ENCODE peak calls at places on chromosomes 16 and 17, in seven cellular contexts. U is SK-N-SH, L is HCT116, C is GM12878, Y is K562, J is HepG2, P is H1. A is an unnamed sample.

GRCh38 chr16:27374794-27375499 is 27.0 kb upstream of the IL21R start:
- DNase-seq in J (peak; percentile 92), L (peak; percentile 94), P (peak; percentile 87), C (peak; percentile 90), U (peak; percentile 76), Y (peak; percentile 87), A (no peak)

GRCh38 chr17:57915532-57915931 is 39.7 kb downstream of the CUEDC1 start:
- DNase-seq in L (no peak), P (no peak), Y (no peak), J (no peak), C (no peak), U (no peak), A (no peak)

GRCh38 chr16:78237856-78238255 is 138.4 kb downstream of the WWOX start:
- DNase-seq in C (no peak), P (no peak), L (no peak), J (no peak), U (no peak), Y (no peak), A (no peak)

GRCh38 chr16:85527767-85528297 is 85.3 kb upstream of the GSE1 start:
- DNase-seq in Y (no peak), U (no peak), J (no peak), P (no peak), C (no peak), L (no peak), A (no peak)

GRCh38 chr17:49003557-49004511 is 6.6 kb downstream of the IGF2BP1 start:
- DNase-seq in C (no peak), J (no peak), P (no peak), Y (peak; percentile 53), L (no peak), U (no peak), A (no peak)

GRCh38 chr16:85789773-85790172 is 9.6 kb downstream of the EMC8 start:
- DNase-seq in J (no peak), P (no peak), L (no peak), Y (no peak), U (no peak), C (no peak), A (no peak)

GRCh38 chr17:44008205-44008909 is 3.9 kb downstream of the NAGS start:
- DNase-seq in L (no peak), P (no peak), Y (no peak), C (no peak), J (no peak), U (no peak), A (no peak)

GRCh38 chr17:43695968-43696865 is 34.5 kb upstream of the MEOX1 start:
- DNase-seq in J (no peak), Y (no peak), U (no peak), P (no peak), C (no peak), L (no peak), A (no peak)

GRCh38 chr17:66990047-66990446 is 25.5 kb downstream of the CACNG4 start:
- DNase-seq in U (no peak), J (no peak), P (no peak), L (no peak), C (no peak), Y (no peak), A (no peak)

GRCh38 chr16:20938426-20938825 is 37.9 kb downstream of the LYRM1 start:
- DNase-seq in U (no peak), J (no peak), P (no peak), L (no peak), Y (no peak), C (no peak), A (no peak)

GRCh38 chr16:20147091-20147490 is 73.4 kb upstream of the GPR139 start:
- DNase-seq in J (no peak), Y (no peak), C (no peak), L (no peak), P (no peak), U (peak; percentile 5), A (no peak)

GRCh38 chr17:39962642-39963220 is at the start of gene GSDMA:
- DNase-seq in L (no peak), U (no peak), J (no peak), P (no peak), Y (no peak), C (no peak), A (no peak)

DNA sequence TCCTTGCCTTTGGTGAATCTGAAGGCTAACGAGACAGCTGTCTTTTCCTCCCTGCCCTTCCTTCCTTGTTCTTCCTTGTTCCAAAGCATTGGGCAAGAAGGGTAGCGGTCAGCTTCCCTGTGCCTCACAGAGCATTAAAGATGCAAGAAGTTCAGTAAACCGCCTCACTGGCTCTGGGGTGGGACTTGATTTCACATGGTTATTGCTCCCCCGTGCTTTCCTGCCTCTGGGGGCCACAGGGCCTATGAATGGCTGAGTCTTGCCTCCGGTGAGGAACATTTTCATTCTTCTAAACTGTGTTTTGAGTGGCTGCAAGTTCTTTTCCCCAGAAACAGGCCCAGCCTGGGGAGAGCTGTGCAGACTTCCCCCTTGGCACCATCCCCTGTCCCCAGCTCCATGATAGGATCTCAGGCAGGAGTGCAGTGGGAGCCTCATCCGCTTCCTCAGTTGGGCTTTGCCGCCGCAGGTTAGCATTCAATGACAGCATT is 1.5 kb downstream of the YPEL2 start:
- DNase-seq in U (no peak), P (no peak), L (no peak), C (no peak), J (no peak), Y (no peak), A (no peak)
- TF ChIP-seq JUND in U (no peak), P (no peak), L (no peak), C (no peak), J (no peak), Y (no peak), A (no peak)

DNA sequence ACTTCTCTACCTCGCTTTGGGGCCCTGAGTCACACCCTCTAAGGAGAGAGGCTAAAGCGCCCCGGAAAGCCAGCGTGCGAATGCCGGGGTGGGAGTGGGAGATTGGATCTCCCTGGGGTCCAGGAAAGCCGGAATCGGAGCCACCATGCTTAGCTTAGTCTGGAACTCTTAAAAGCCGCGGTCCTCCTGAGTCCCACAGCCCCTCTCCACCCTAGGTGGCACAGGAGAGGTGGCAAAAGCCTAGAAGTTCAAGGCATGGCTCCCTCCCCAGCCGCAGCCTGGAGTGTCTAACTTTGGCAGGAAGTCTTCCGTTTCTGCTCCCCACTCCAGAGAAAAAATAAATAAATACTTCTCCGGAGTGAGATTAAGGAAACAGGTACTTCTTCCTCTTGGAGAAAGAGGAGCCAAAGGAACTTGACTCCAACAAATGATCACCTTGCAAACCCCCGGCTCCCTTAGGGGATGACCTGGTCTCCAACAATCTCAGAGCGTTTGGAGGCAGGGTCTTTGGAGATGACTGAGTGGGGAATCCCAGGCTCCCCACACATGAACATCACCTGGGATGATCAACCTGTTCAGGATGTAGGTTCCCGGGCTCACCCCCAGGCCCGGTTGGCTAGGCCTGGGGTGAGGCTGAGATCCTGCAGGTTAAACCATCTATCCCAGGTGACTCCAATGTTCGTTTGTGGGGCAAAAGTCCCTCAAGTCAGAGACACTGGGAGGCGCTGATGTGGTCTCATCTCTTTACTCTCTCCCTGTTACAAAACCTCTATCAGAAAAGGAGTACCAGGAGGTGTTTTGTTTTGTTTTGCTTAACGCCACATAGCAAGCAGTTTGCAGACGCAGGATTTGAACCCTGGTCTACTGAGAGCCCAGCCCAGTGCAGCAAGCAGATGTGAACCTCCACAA is 2.9 kb downstream of the CIITA start:
- DNase-seq in C (no peak), P (no peak), U (no peak), J (no peak), L (no peak), Y (no peak), A (no peak)
- TF ChIP-seq JUND in C (no peak), P (no peak), U (no peak), J (no peak), L (no peak), Y (no peak), A (no peak)

GRCh38 chr17:13228225-13228624 is 210.4 kb upstream of the ELAC2 start:
- DNase-seq in J (no peak), Y (no peak), L (no peak), P (no peak), C (no peak), U (no peak), A (peak; percentile 33)
- TF ChIP-seq JUND in J (no peak), Y (no peak), L (no peak), P (no peak), C (no peak), U (no peak), A (no peak)

DNA sequence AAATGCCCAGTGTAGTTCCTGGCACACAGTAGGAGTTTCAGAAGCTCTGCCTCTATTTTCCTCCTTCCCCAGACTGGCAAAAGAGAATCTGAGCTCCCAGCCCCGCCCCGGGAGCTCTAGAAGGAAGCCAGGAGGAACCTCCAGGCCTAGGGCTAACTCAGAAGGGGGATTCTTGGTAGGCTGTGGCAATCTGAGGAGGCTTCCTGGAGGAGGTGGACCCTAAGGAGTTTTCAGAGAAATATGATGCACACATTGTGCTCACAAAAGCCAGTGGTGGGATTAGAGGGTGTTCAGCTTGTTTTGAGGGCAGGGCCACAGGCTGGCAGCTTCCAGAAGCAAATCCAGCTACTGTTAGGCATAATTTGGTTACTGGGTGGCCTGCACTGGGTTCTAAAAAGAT is 10.0 kb downstream of the ADGRG1 start:
- DNase-seq in J (no peak), P (no peak), Y (no peak), L (no peak), C (no peak), U (no peak), A (no peak)
- TF ChIP-seq JUND in J (no peak), P (no peak), Y (no peak), L (no peak), C (no peak), U (no peak), A (no peak)